ENCODE peak calls at places on chromosomes 6 and 20, in seven cellular contexts. O, H, L, T, M, Z and F are unnamed samples.

GRCh38 chr6:42505377-42505702 is 53.6 kb upstream of the TRERF1 start:
- DNase-seq in O (no peak), H (no peak), L (no peak), T (peak; percentile 16), M (no peak), Z (no peak), F (peak; percentile 67)

GRCh38 chr6:108968325-108968724 is 120.1 kb downstream of the ARMC2 start:
- DNase-seq in O (no peak), H (no peak), L (no peak), T (no peak), M (no peak), Z (no peak), F (no peak)

GRCh38 chr6:38233161-38233791 is 406.5 kb downstream of the BTBD9 start:
- DNase-seq in O (no peak), H (no peak), L (no peak), T (no peak), M (no peak), Z (no peak), F (peak; percentile 51)

GRCh38 chr6:165605182-165605875 is 57.7 kb downstream of the PDE10A start:
- DNase-seq in O (no peak), H (no peak), L (no peak), T (no peak), M (no peak), Z (no peak), F (no peak)

GRCh38 chr6:113500221-113500620 is 356.9 kb upstream of the MARCKS start:
- DNase-seq in O (no peak), H (no peak), L (no peak), T (no peak), M (no peak), Z (no peak), F (no peak)

GRCh38 chr6:95578106-95578410 is 723 bp downstream of the MANEA start:
- DNase-seq in O (no peak), H (peak; percentile 15), L (peak; percentile 9), T (no peak), M (no peak), Z (no peak), F (peak; percentile 1)

GRCh38 chr6:147559016-147559415 is 50.5 kb downstream of the SAMD5 start:
- DNase-seq in O (no peak), H (no peak), L (no peak), T (no peak), M (no peak), Z (no peak), F (peak; percentile 5)

GRCh38 chr20:18284805-18285533 is 3.4 kb upstream of the ZNF133 start:
- DNase-seq in O (no peak), H (no peak), L (no peak), T (no peak), M (no peak), Z (no peak), F (peak; percentile 4)

GRCh38 chr6:7100751-7101078 is 7.0 kb upstream of the RREB1 start:
- DNase-seq in O (no peak), H (no peak), L (peak; percentile 41), T (no peak), M (no peak), Z (no peak), F (no peak)

GRCh38 chr6:46964716-46965519 is 43.2 kb upstream of the ADGRF5 start:
- DNase-seq in O (no peak), H (no peak), L (no peak), T (no peak), M (no peak), Z (no peak), F (no peak)

GRCh38 chr6:123962508-123962907 is 158.8 kb downstream of the NKAIN2 start:
- DNase-seq in O (no peak), H (peak; percentile 4), L (no peak), T (no peak), M (no peak), Z (no peak), F (no peak)

GRCh38 chr20:40536866-40537265 is 152.2 kb downstream of the MAFB start:
- DNase-seq in O (no peak), H (no peak), L (no peak), T (no peak), M (no peak), Z (no peak), F (no peak)

GRCh38 chr6:10582774-10583508 is 61.8 kb downstream of the GCNT2 start:
- DNase-seq in O (no peak), H (peak; percentile 58), L (no peak), T (no peak), M (no peak), Z (no peak), F (no peak)

GRCh38 chr20:32565735-32566032 is 19.4 kb downstream of the NOL4L start:
- DNase-seq in O (no peak), H (no peak), L (no peak), T (no peak), M (no peak), Z (no peak), F (no peak)

GRCh38 chr6:40171343-40171742 is 237.1 kb upstream of the MOCS1 start:
- DNase-seq in O (no peak), H (no peak), L (no peak), T (no peak), M (no peak), Z (no peak), F (no peak)

GRCh38 chr6:135002229-135002844 is 52.3 kb downstream of the HBS1L start:
- DNase-seq in O (no peak), H (peak; percentile 12), L (peak; percentile 19), T (peak; percentile 5), M (peak; percentile 22), Z (no peak), F (peak; percentile 40)

GRCh38 chr6:168179702-168180382 is 100.8 kb upstream of the FRMD1 start:
- DNase-seq in O (no peak), H (no peak), L (no peak), T (no peak), M (no peak), Z (no peak), F (no peak)

GRCh38 chr6:44082872-44083321 is 44.4 kb downstream of the MRPL14 start:
- DNase-seq in O (no peak), H (no peak), L (no peak), T (no peak), M (peak; percentile 63), Z (no peak), F (no peak)

GRCh38 chr6:46974786-46975185 is 53.0 kb upstream of the ADGRF5 start:
- DNase-seq in O (no peak), H (no peak), L (no peak), T (no peak), M (no peak), Z (no peak), F (no peak)

GRCh38 chr6:48840896-48841295 is 622.2 kb downstream of the MMUT start:
- DNase-seq in O (no peak), H (no peak), L (no peak), T (no peak), M (no peak), Z (no peak), F (no peak)

GRCh38 chr20:24986436-24987015 is 6.0 kb downstream of the APMAP start:
- DNase-seq in O (no peak), H (no peak), L (no peak), T (no peak), M (no peak), Z (no peak), F (no peak)

GRCh38 chr6:25519856-25520255 is 132.2 kb upstream of the SCGN start:
- DNase-seq in O (no peak), H (no peak), L (no peak), T (no peak), M (no peak), Z (no peak), F (no peak)

GRCh38 chr20:25987073-25987927 is 290.6 kb upstream of the ZNF337 start:
- DNase-seq in O (no peak), H (no peak), L (peak; percentile 27), T (peak; percentile 31), M (peak; percentile 74), Z (no peak), F (peak; percentile 10)

GRCh38 chr20:40760399-40760798 is 71.4 kb upstream of the MAFB start:
- DNase-seq in O (no peak), H (no peak), L (no peak), T (no peak), M (no peak), Z (no peak), F (no peak)

DNA sequence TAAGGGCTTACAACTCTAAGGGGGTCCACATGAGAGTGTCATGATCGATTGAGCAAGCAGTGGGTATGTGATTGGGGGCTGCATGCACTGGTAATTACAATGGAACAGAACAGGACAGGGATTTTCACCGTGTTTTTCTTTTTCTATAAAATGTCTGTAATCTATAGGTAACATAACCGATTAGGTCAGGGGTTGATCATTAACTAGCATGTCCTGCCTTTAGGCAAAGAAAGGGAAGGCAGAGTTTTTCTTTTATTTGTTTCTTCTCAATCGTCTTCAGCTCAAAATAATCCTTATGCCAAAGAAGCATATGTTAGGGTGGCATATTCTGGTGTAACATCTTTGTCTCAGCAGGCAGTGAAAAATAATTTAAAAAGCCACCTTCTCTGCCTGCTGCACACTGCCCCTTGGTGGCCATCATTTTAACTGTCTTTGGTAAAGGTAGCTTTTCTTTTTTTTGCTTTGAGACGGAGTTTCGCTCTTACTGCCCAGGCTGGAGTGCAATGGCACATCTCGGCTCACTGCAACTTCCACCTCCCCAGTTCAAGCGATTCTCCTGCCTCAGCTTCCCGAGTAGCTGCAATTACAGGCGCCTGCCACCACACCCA is 9.7 kb upstream of the CEP43 start:
- DNase-seq in O (no peak), H (peak; percentile 47), L (no peak), T (no peak), M (peak; percentile 34), Z (no peak), F (peak; percentile 49)
- TF ChIP-seq RFX5 in O (no peak), H (no peak), L (no peak), T (no peak), M (no peak), Z (no peak), F (no peak)

DNA sequence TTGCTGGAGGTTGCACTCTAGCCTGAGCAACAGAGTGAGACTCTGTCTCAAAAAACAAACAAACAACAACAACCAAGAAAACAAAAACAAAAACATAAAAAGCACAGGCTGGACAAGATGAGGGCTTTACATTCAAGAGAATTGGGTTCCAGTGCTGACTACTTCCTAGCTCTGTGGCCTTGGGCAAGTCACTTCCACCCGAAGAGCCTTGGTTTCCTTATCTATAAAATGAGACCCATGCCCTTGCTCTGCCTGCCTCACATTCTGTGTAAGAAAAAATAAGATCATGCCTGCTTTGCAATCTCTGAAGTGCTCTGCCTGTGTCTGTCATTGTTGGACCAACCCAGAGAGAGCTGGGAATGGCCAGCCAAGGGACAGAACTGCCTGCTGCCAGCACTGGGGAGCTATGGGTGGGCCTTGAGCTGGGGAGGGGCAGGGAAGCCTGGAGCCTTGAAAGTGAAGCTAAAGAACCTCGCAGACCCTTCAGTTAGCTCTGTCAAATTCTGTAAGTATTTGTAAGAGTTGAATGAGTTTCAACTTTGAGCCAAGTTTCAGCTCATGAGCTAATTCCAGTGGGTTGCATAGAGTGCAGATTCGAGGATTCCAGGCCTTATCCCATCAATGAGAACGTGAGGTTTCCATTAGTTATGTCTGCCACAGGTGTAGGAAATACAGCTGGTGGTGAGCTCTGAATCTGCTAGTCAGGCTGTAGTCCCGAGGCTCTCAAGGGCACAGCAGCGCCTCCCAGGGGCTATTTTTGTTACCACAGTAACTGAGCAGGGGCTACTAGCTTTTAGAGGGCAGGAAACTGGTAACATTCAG is 93.2 kb downstream of the DLGAP4 start:
- DNase-seq in O (no peak), H (peak; percentile 88), L (peak; percentile 78), T (peak; percentile 73), M (peak; percentile 81), Z (peak; percentile 78), F (peak; percentile 11)
- TF ChIP-seq RFX5 in O (no peak), H (peak; percentile 55), L (no peak), T (no peak), M (no peak), Z (no peak), F (no peak)

GRCh38 chr20:63533388-63533787 is 3.8 kb downstream of the PTK6 start:
- DNase-seq in O (no peak), H (no peak), L (no peak), T (no peak), M (no peak), Z (no peak), F (no peak)
- TF ChIP-seq RFX5 in O (no peak), H (no peak), L (no peak), T (no peak), M (no peak), Z (no peak), F (no peak)

GRCh38 chr20:1844723-1845523 is 50.3 kb upstream of the SIRPA start:
- DNase-seq in O (peak; percentile 80), H (no peak), L (no peak), T (no peak), M (peak; percentile 52), Z (no peak), F (peak; percentile 92)
- TF ChIP-seq RFX5 in O (no peak), H (no peak), L (no peak), T (no peak), M (no peak), Z (no peak), F (no peak)